ENCODE peak calls at places on chromosomes 3 and 15, in ten cellular contexts. M is neuronal stem cell, O is fibroblast of lung, A is G401, W is kidney glomerular epithelial cell, K is left ventricle myocardium inferior, J is kidney epithelial cell, R is activated T-cell treated with anti-CD3 and anti-CD28 coated beads for 1 hour, S is amniotic stem cell, C is neural progenitor cell. N is an unnamed sample.

GRCh38 chr3:6216135-6216792 is 644.7 kb upstream of the GRM7 start:
- DNase-seq in M (no peak), O (no peak), A (no peak), W (no peak), K (no peak), J (no peak), R (no peak), S (no peak), C (no peak), N (no peak)

GRCh38 chr3:178562143-178562868 is 26.1 kb downstream of the KCNMB2 start:
- DNase-seq in M (no peak), O (peak; percentile 18), A (no peak), W (peak; percentile 15), K (peak; percentile 28), J (no peak), R (no peak), S (no peak), C (no peak), N (no peak)

GRCh38 chr3:136545664-136546266 is 206.4 kb downstream of the STAG1 start:
- DNase-seq in M (no peak), O (no peak), A (peak; percentile 22), W (peak; percentile 26), K (no peak), J (no peak), R (no peak), S (no peak), C (no peak), N (peak; percentile 31)

GRCh38 chr15:83178387-83178786 is 29.2 kb downstream of the HDGFL3 start:
- DNase-seq in M (no peak), O (no peak), A (no peak), W (no peak), K (no peak), J (no peak), R (no peak), S (no peak), C (no peak), N (no peak)

GRCh38 chr3:191074511-191074910 is 124.5 kb upstream of the OSTN start:
- DNase-seq in M (no peak), O (no peak), A (no peak), W (no peak), K (no peak), J (no peak), R (no peak), S (no peak), C (no peak), N (no peak)

GRCh38 chr3:53715815-53716483 is 130.3 kb downstream of the CHDH start:
- DNase-seq in M (no peak), O (peak; percentile 60), A (no peak), W (peak; percentile 24), K (no peak), J (no peak), R (no peak), S (no peak), C (peak; percentile 32), N (no peak)

GRCh38 chr3:24355806-24356205 is 138.8 kb downstream of the THRB start:
- DNase-seq in M (no peak), O (peak; percentile 34), A (no peak), W (no peak), K (no peak), J (no peak), R (no peak), S (no peak), C (no peak), N (no peak)

GRCh38 chr3:10620833-10621082 is 115.4 kb upstream of the ATP2B2 start:
- DNase-seq in M (no peak), O (no peak), A (no peak), W (no peak), K (no peak), J (no peak), R (no peak), S (no peak), C (no peak), N (no peak)

GRCh38 chr3:98329392-98330124 is 24.1 kb upstream of the OR5K4 start:
- DNase-seq in M (peak; percentile 63), O (peak; percentile 20), A (peak; percentile 30), W (peak; percentile 42), K (peak; percentile 12), J (no peak), R (peak; percentile 19), S (no peak), C (peak; percentile 78), N (peak; percentile 63)

GRCh38 chr15:74036271-74037170 is 42.0 kb downstream of the PML start:
- DNase-seq in M (peak; percentile 48), O (peak; percentile 50), A (peak; percentile 63), W (no peak), K (peak; percentile 61), J (peak; percentile 23), R (no peak), S (no peak), C (peak; percentile 82), N (peak; percentile 84)

GRCh38 chr3:109117939-109118338 is at the start of gene MORC1:
- DNase-seq in M (no peak), O (no peak), A (no peak), W (no peak), K (no peak), J (no peak), R (no peak), S (no peak), C (no peak), N (no peak)

GRCh38 chr3:24237971-24238767 is 256.5 kb downstream of the THRB start:
- DNase-seq in M (peak; percentile 59), O (peak; percentile 96), A (peak; percentile 57), W (peak; percentile 93), K (no peak), J (peak; percentile 76), R (no peak), S (peak; percentile 57), C (peak; percentile 80), N (peak; percentile 68)

GRCh38 chr3:53030864-53031445 is 14.9 kb downstream of the SFMBT1 start:
- DNase-seq in M (no peak), O (no peak), A (no peak), W (no peak), K (no peak), J (no peak), R (peak; percentile 25), S (no peak), C (no peak), N (no peak)

GRCh38 chr15:100349696-100350433 is 8.1 kb upstream of the ADAMTS17 start:
- DNase-seq in M (peak; percentile 85), O (peak; percentile 75), A (peak; percentile 94), W (peak; percentile 81), K (peak; percentile 93), J (peak; percentile 34), R (peak; percentile 75), S (no peak), C (peak; percentile 89), N (peak; percentile 89)

GRCh38 chr15:35626531-35626930 is 80.6 kb upstream of the DPH6 start:
- DNase-seq in M (no peak), O (peak; percentile 87), A (no peak), W (no peak), K (no peak), J (no peak), R (no peak), S (peak; percentile 11), C (no peak), N (no peak)

GRCh38 chr3:197600796-197601565 is 45.2 kb upstream of the BDH1 start:
- DNase-seq in M (no peak), O (peak; percentile 76), A (no peak), W (no peak), K (no peak), J (peak; percentile 14), R (no peak), S (no peak), C (no peak), N (no peak)